ENCODE peak calls at places on chromosomes 4 and X, in eight cellular contexts. Q is WTC11; P is NCI-H187; W is activated T-cell treated with anti-CD3 and anti-CD28 coated beads for 48 hours; R is activated CD4-positive, alpha-beta T cell treated with anti-CD3 and anti-CD28 coated beads, Interleukin-2, amount 50 U/mL, for 4 hours; X is Karpas-422; J is hepatocyte; C is central memory CD8-positive, alpha-beta T cell. Y is an unnamed sample.

GRCh38 chrX:40018021-40018420 is 79.7 kb downstream of the BCOR start:
- DNase-seq in Q (no peak), P (no peak), W (no peak), R (no peak), X (no peak), J (no peak), C (no peak), Y (no peak)

GRCh38 chrX:152817082-152817744 is 13.3 kb downstream of the CETN2 start:
- DNase-seq in Q (peak; percentile 26), P (no peak), W (no peak), R (no peak), X (peak; percentile 66), J (peak; percentile 46), C (no peak), Y (no peak)

GRCh38 chr4:138222041-138222440 is 20.1 kb downstream of the SLC7A11 start:
- DNase-seq in Q (no peak), P (no peak), W (no peak), R (no peak), X (no peak), J (peak; percentile 17), C (no peak), Y (no peak)

GRCh38 chr4:109290918-109291317 is 11.5 kb downstream of the COL25A1 start:
- DNase-seq in Q (no peak), P (no peak), W (no peak), R (no peak), X (no peak), J (no peak), C (no peak), Y (no peak)

GRCh38 chr4:89509708-89510269 is 202.2 kb upstream of the GPRIN3 start:
- DNase-seq in Q (no peak), P (no peak), W (no peak), R (no peak), X (no peak), J (no peak), C (no peak), Y (no peak)

GRCh38 chr4:1991596-1992434 is 17.0 kb downstream of the NELFA start:
- DNase-seq in Q (no peak), P (no peak), W (no peak), R (no peak), X (no peak), J (no peak), C (no peak), Y (no peak)

GRCh38 chrX:18931972-18932371 is 51.9 kb downstream of the PHKA2 start:
- DNase-seq in Q (peak; percentile 15), P (no peak), W (no peak), R (no peak), X (peak; percentile 76), J (peak; percentile 18), C (no peak), Y (no peak)

GRCh38 chrX:154730271-154730883 is 20.5 kb downstream of the GAB3 start:
- DNase-seq in Q (no peak), P (no peak), W (no peak), R (no peak), X (no peak), J (no peak), C (no peak), Y (peak; percentile 66)

GRCh38 chrX:79146552-79147390 is 2.3 kb downstream of the GPR174 start:
- DNase-seq in Q (no peak), P (no peak), W (no peak), R (no peak), X (no peak), J (no peak), C (no peak), Y (no peak)

GRCh38 chrX:39815621-39816020 is 282.1 kb downstream of the BCOR start:
- DNase-seq in Q (no peak), P (no peak), W (no peak), R (no peak), X (peak; percentile 64), J (no peak), C (no peak), Y (no peak)

GRCh38 chrX:133045986-133046385 is 50.9 kb downstream of the USP26 start:
- DNase-seq in Q (no peak), P (no peak), W (no peak), R (no peak), X (peak; percentile 47), J (peak; percentile 27), C (no peak), Y (no peak)

GRCh38 chr4:140090215-140090731 is 63.7 kb downstream of the MAML3 start:
- DNase-seq in Q (no peak), P (no peak), W (no peak), R (no peak), X (no peak), J (no peak), C (no peak), Y (no peak)